ENCODE peak calls at places on chromosomes 12 and 14, in five cellular contexts. N is MM.1S; P is right atrium auricular region; E is CD4-positive, alpha-beta T cell; C is RWPE1. S is an unnamed sample.

GRCh38 chr12:49098035-49098451 is 3.4 kb upstream of the DHH start:
- DNase-seq in N (peak), P (no peak), E (peak), C (no peak), S (peak)

GRCh38 chr12:120041386-120042231 is 52.6 kb downstream of the BICDL1 start:
- DNase-seq in N (no peak), P (no peak), E (peak), C (no peak), S (no peak)

GRCh38 chr14:57692671-57693070 is 173.2 kb downstream of the SLC35F4 start:
- DNase-seq in N (peak), P (no peak), E (no peak), C (peak), S (no peak)

GRCh38 chr12:85322715-85323114 is 42.7 kb downstream of the ALX1 start:
- DNase-seq in N (no peak), P (no peak), E (no peak), C (no peak), S (no peak)

GRCh38 chr12:80352476-80352875 is 91.6 kb upstream of the PTPRQ start:
- DNase-seq in N (no peak), P (no peak), E (no peak), C (peak), S (no peak)

GRCh38 chr14:58805605-58806358 is 168.0 kb downstream of the DACT1 start:
- DNase-seq in N (no peak), P (no peak), E (no peak), C (no peak), S (no peak)

GRCh38 chr12:71216725-71217579 is 59.2 kb upstream of the TSPAN8 start:
- DNase-seq in N (peak), P (no peak), E (no peak), C (peak), S (no peak)

GRCh38 chr12:108825205-108825950 is 32.0 kb downstream of the SSH1 start:
- DNase-seq in N (peak), P (no peak), E (no peak), C (no peak), S (no peak)

GRCh38 chr12:104712477-104712876 is 245.6 kb downstream of the SLC41A2 start:
- DNase-seq in N (no peak), P (no peak), E (no peak), C (no peak), S (no peak)

GRCh38 chr12:48446372-48446771 is 26.0 kb upstream of the ANP32D start:
- DNase-seq in N (no peak), P (no peak), E (no peak), C (no peak), S (no peak)

GRCh38 chr12:57896437-57897201 is 44.7 kb upstream of the ATP23 start:
- DNase-seq in N (peak), P (peak), E (no peak), C (peak), S (peak)

GRCh38 chr12:62657363-62657632 is 190.7 kb downstream of the MON2 start:
- DNase-seq in N (no peak), P (no peak), E (no peak), C (no peak), S (no peak)

GRCh38 chr14:92542766-92543554 is 29.4 kb downstream of the RIN3 start:
- DNase-seq in N (no peak), P (no peak), E (no peak), C (no peak), S (no peak)

GRCh38 chr12:11623382-11623781 is 26.1 kb upstream of the ETV6 start:
- DNase-seq in N (no peak), P (no peak), E (no peak), C (no peak), S (no peak)

GRCh38 chr14:34081576-34082136 is 130.8 kb upstream of the EGLN3 start:
- DNase-seq in N (no peak), P (no peak), E (no peak), C (peak), S (no peak)

GRCh38 chr14:35353409-35354172 is 51.0 kb downstream of the NFKBIA start:
- DNase-seq in N (no peak), P (no peak), E (no peak), C (no peak), S (no peak)

GRCh38 chr12:59182191-59182590 is 261.9 kb upstream of the LRIG3 start:
- DNase-seq in N (peak), P (no peak), E (no peak), C (no peak), S (no peak)

GRCh38 chr12:120117961-120118709 is 1.6 kb upstream of the RAB35 start:
- DNase-seq in N (no peak), P (no peak), E (no peak), C (peak), S (no peak)

GRCh38 chr14:102905116-102906108 is 17.1 kb upstream of the AMN start:
- DNase-seq in N (no peak), P (no peak), E (no peak), C (no peak), S (peak)

GRCh38 chr12:132429122-132429931 is 60.6 kb upstream of the FBRSL1 start:
- DNase-seq in N (no peak), P (no peak), E (no peak), C (no peak), S (no peak)

DNA sequence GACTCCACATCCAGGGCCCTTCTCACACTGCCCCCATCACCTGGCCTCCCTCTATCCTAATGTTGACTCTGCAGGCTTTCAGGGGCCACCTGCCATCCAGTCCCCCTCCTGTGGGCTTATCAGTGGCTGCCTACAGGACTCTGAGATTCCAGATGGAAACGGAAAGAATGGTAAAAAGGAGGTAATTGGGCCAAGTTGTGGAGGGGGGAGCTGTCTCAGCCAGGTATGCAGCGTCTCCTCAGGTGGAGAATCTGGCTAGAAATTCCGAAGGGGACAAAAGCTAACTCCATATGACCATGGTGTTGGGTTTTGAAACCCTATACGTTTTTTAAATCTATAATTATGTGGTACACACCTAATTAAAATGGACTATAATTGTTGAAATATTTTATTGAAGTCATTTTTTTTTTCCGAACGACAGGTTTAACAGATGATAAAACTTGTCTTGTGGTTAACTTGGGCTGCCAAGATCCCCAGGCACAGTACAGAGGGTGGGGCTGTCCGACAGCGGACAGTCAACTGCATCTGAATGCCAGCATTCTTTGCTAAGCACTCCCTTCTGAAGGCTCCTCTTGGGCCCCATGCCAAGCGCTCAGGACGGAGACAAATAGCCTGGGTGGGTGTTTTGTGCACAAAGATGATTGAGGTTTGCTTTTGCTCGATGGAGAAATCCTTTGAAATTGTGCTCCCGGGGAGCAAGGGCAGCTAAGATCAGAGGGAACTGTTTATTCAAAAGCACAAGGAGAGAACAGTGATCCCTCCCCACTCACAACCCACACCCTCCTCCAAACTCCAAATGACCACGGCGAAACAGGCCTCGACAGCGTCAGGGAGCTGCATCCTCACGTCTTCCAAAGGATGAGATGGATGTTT is 365.6 kb downstream of the BCL11B start:
- DNase-seq in N (no peak), P (no peak), E (no peak), C (peak), S (no peak)
- H3K27ac ChIP-seq in N (no peak), P (no peak), E (no peak), C (peak), S (no peak)

GRCh38 chr14:69672372-69672771 is 61.0 kb downstream of the SUSD6 start:
- DNase-seq in N (no peak), P (no peak), E (no peak), C (no peak), S (no peak)

GRCh38 chr14:69669375-69669774 is 58.0 kb downstream of the SUSD6 start:
- DNase-seq in N (no peak), P (no peak), E (no peak), C (no peak), S (no peak)

GRCh38 chr14:69670093-69670492 is 58.7 kb downstream of the SUSD6 start:
- DNase-seq in N (no peak), P (no peak), E (no peak), C (no peak), S (no peak)

GRCh38 chr14:69673099-69673498 is 61.7 kb downstream of the SUSD6 start:
- DNase-seq in N (peak), P (no peak), E (no peak), C (no peak), S (no peak)

DNA sequence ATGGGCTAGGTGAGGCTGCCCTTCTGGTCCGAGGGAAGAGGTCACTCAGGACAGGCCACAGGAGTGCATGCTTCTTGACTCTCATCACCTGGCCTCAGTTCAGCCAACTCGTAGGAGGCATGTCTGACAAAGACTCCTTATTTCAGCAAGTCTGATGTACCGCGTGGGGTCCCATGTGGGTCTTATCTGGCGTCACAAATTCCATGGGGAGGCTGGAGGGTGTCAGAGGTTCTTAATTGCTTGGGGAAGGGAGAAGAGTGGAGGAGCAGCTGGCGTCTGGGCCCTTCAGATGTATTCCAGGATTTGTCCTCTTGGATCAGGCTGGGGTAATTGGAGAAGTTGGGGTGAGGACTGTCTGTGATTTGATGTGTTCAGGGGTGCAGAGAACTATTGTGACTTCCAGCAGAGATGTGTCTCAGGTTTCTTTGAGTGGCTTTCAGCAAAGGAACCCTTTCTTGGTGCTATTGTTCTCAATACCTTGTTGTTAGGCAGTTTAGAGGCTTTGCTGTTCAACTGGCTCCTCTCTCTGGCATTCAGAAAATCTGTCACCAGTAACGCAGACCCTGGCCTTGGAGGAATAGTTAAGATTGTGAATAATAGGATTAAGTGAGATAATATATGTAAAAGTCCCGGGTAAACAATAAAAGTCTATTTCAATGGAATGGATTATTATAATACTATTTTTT is 60.1 kb downstream of the SUSD6 start:
- DNase-seq in N (no peak), P (no peak), E (no peak), C (no peak), S (no peak)
- H3K27ac ChIP-seq in N (no peak), P (no peak), E (no peak), C (no peak), S (no peak)

DNA sequence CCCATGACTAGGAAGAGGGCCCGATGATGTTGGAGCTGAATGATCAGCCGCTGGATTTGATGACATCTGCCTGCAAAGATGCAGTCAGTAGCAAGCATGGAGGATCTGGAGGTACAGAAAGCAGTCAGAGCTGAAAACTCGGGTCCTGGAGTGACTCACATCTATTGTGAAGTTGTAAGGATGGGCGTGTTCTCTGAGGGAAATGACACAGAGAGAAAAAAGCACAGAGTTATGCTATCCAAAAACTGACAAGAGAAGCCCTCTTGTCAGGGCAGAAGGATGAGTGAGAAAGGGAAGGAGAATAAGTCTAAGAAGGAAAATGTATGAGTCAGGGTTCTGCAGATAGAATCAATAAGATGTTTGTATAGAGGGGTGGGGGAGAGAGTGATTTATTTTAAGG is 380.4 kb upstream of the CCDC196 start:
- DNase-seq in N (no peak), P (no peak), E (no peak), C (peak), S (no peak)
- H3K27ac ChIP-seq in N (no peak), P (no peak), E (no peak), C (no peak), S (no peak)

GRCh38 chr12:97425380-97425779 is 37.2 kb upstream of the RMST start:
- DNase-seq in N (no peak), P (no peak), E (no peak), C (no peak), S (no peak)

GRCh38 chr12:97425802-97426484 is 36.7 kb upstream of the RMST start:
- DNase-seq in N (no peak), P (no peak), E (no peak), C (no peak), S (no peak)

GRCh38 chr12:97426485-97427116 is 36.0 kb upstream of the RMST start:
- DNase-seq in N (no peak), P (no peak), E (no peak), C (no peak), S (no peak)
- H3K27ac ChIP-seq in N (no peak), P (no peak), E (no peak), C (no peak), S (no peak)

GRCh38 chr12:69022674-69023073 is 89.7 kb upstream of the CPM start:
- DNase-seq in N (no peak), P (no peak), E (no peak), C (no peak), S (no peak)

GRCh38 chr12:69024907-69025306 is 91.9 kb upstream of the CPM start:
- DNase-seq in N (no peak), P (no peak), E (no peak), C (peak), S (no peak)

GRCh38 chr12:69024413-69024812 is 91.4 kb upstream of the CPM start:
- DNase-seq in N (no peak), P (no peak), E (no peak), C (peak), S (no peak)

GRCh38 chr12:69026341-69026740 is 93.4 kb upstream of the CPM start:
- DNase-seq in N (no peak), P (no peak), E (no peak), C (no peak), S (no peak)

GRCh38 chr12:69023840-69024239 is 90.9 kb upstream of the CPM start:
- DNase-seq in N (no peak), P (no peak), E (no peak), C (no peak), S (no peak)
- H3K27ac ChIP-seq in N (no peak), P (no peak), E (no peak), C (no peak), S (no peak)

GRCh38 chr12:31005944-31006361 is 67.7 kb upstream of the DDX11 start:
- DNase-seq in N (no peak), P (no peak), E (no peak), C (peak), S (no peak)
- H3K27ac ChIP-seq in N (no peak), P (no peak), E (no peak), C (peak), S (no peak)

GRCh38 chr12:106127289-106128126 is 11.2 kb downstream of the NUAK1 start:
- DNase-seq in N (no peak), P (no peak), E (no peak), C (no peak), S (no peak)
- H3K27ac ChIP-seq in N (no peak), P (peak), E (no peak), C (no peak), S (peak)

S was measured in aorta.